ENCODE peak calls at places on chromosomes 13 and 19, in five cellular contexts. Q is stomach, W is breast epithelium, P is GM23338, M is transverse colon. G is an unnamed sample.

GRCh38 chr19:10517361-10517759 is at the start of gene S1PR5:
- DNase-seq in Q (no peak), W (no peak), P (peak), M (no peak), G (no peak)

GRCh38 chr13:114161644-114162532 is 17.2 kb upstream of the CFAP97D2 start:
- DNase-seq in Q (peak), W (no peak), P (no peak), M (peak), G (no peak)

GRCh38 chr19:51726049-51726448 is 2.3 kb upstream of the HAS1 start:
- DNase-seq in Q (no peak), W (no peak), P (peak), M (peak), G (peak)

GRCh38 chr19:8702350-8702749 is 3.8 kb upstream of the ACTL9 start:
- DNase-seq in Q (no peak), W (no peak), P (no peak), M (no peak), G (no peak)

GRCh38 chr19:37079238-37079637 is 1.0 kb downstream of the ZNF420 start:
- DNase-seq in Q (no peak), W (no peak), P (no peak), M (no peak), G (no peak)

GRCh38 chr13:51405176-51405575 is 47.7 kb downstream of the INTS6 start:
- DNase-seq in Q (no peak), W (no peak), P (no peak), M (no peak), G (no peak)

GRCh38 chr19:49570997-49571676 is 9.2 kb downstream of the NOSIP start:
- DNase-seq in Q (peak), W (no peak), P (peak), M (peak), G (no peak)

GRCh38 chr13:80630685-80631121 is 289.8 kb upstream of the SPRY2 start:
- DNase-seq in Q (no peak), W (no peak), P (no peak), M (no peak), G (no peak)

GRCh38 chr13:89968468-89968867 is 1379.0 kb upstream of the MIR17HG start:
- DNase-seq in Q (no peak), W (no peak), P (no peak), M (no peak), G (no peak)

GRCh38 chr19:7494416-7495098 is 5.7 kb upstream of the PEX11G start:
- DNase-seq in Q (peak), W (no peak), P (no peak), M (no peak), G (no peak)

GRCh38 chr13:44416297-44416696 is 42.7 kb downstream of the SERP2 start:
- DNase-seq in Q (no peak), W (no peak), P (no peak), M (no peak), G (no peak)

GRCh38 chr19:33399745-33400681 is 26.5 kb downstream of the CEBPG start:
- DNase-seq in Q (no peak), W (peak), P (no peak), M (peak), G (peak)

GRCh38 chr13:30292325-30292724 is 15.0 kb downstream of the KATNAL1 start:
- DNase-seq in Q (no peak), W (no peak), P (peak), M (no peak), G (no peak)

GRCh38 chr19:46812898-46813569 is 24.6 kb upstream of the SLC1A5 start:
- DNase-seq in Q (peak), W (no peak), P (no peak), M (no peak), G (no peak)
- H3K4me3 ChIP-seq in Q (no peak), W (no peak), P (no peak), M (no peak), G (no peak)

DNA sequence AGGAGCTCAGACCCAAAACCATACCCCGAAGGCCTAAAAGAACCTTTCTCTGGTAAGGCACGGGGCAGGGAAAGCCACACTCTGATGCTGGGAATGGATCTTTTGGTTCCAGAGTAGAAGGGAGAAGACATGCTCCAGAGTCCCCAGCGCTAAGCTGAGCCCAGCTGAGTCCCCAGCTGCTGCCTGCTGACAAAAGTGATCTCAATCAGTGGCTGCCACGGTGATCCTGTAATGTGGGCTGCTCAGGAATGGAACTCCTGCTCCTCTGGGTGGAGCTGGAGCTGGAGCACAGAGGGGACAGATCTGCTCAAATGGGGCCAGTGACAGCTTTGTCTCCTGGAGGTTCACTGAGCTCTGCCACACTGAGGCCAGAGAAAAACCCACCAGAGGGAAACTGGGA is 70.5 kb downstream of the MLLT1 start:
- DNase-seq in Q (no peak), W (no peak), P (no peak), M (no peak), G (no peak)
- TF ChIP-seq POLR2AphosphoS5 in Q (no peak), W (no peak), P (no peak), M (no peak), G (no peak)

DNA sequence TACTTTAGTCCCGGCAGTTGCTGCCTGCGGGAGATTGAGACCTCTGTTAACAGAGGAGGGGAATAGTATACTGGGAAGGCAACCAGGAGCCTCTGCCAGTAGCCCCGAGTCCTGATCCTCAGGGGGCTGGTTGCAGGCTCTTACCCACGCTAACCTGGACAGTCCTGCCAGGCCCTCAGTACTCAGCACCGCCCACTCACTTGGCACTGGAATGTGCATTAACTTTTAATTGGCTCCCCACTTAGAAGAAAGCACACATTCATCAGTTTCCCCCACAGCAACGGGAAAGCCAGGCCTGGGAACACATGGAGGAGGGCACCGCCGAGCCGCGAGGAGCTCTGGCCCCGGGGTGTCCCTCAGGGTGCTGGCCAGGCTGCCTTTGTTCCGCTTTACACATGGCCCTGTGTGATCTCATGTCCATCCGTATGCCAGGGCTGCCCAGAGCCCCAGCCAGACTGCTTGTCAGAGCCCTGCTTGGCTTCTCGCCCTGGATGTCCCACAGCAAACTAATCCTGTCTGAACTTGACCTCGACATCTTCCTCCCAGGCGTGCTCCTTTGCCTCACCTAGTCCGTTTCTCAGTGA is 14.2 kb downstream of the BCKDHA start:
- DNase-seq in Q (no peak), W (no peak), P (no peak), M (no peak), G (no peak)
- H3K4me3 ChIP-seq in Q (no peak), W (no peak), P (no peak), M (no peak), G (no peak)

DNA sequence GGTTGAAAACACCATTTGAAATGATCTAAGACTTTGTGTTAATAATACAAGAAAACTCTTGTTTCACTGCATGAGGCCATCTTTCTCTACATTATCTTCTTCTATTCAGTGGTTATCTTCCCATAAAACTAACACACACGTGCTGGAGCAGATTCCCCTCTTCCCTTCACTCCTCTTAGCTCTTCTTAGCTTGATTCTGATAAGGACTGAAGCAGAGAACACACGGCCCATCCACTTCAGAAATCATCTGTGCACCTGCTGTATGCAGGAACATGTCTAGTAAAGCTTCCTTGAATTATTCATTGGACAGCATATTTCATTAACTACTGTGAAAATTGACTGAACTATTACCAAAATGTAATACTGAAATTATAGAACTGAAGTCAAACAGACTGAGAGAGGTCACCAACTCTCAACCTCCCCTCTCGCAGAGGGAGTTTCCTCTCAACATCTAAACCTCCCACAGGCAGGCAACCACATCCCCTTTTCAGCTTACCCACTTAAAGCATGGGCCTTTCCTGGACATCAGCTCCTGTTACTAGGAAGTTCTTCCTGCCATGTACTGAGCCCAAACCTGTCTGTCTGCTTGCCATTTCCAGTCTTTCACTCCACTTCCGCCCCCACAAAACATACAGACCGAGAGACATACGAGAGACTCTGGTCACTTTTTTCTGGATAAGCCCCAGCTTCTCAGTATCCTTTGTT is 113.9 kb downstream of the CRYL1 start:
- DNase-seq in Q (no peak), W (peak), P (no peak), M (no peak), G (peak)
- TF ChIP-seq POLR2AphosphoS5 in Q (no peak), W (no peak), P (no peak), M (no peak), G (no peak)

DNA sequence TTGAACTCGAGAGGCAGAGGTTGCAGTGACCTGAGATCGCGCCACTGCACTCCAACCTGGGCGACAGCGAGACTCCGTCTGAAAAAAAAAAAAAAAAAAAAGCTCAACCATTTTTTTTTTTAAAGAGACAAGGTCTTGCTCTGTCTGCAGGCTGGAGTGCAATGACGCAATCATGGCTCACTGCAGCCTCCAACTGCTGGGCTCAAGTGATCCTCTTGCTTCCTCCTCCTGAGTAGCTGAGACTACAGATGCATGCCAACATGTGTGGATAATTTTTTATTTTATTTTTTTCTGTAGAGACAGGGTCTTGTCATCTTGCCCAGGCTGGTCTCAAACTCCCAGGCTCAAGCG is 10.3 kb downstream of the EHD2 start:
- DNase-seq in Q (peak), W (no peak), P (no peak), M (peak), G (no peak)
- H3K4me3 ChIP-seq in Q (no peak), W (no peak), P (no peak), M (peak), G (peak)